ENCODE peak calls at places on chromosomes 13 and 19, in eight cellular contexts. D is transverse colon, B is esophagus squamous epithelium, L is ovary, C is spleen, X is prostate gland, M is upper lobe of left lung, E is stomach. R is an unnamed sample.

GRCh38 chr13:40508112-40508511 is 158.3 kb downstream of the FOXO1 start:
- DNase-seq in C (no peak), X (no peak), B (no peak), E (no peak), L (peak; percentile 53), D (no peak), M (no peak), R (no peak)

GRCh38 chr13:93338030-93338429 is 111.4 kb downstream of the GPC6 start:
- DNase-seq in L (no peak), B (no peak), E (no peak), X (no peak), C (no peak), M (no peak), D (no peak), R (no peak)

GRCh38 chr19:29551774-29552173 is 26.0 kb downstream of the VSTM2B start:
- DNase-seq in B (no peak), L (no peak), E (peak; percentile 1), C (no peak), X (no peak), D (no peak), M (no peak), R (no peak)

GRCh38 chr19:38335949-38336637 is 463 bp downstream of the CATSPERG start:
- DNase-seq in C (peak; percentile 98), M (peak; percentile 99), E (peak; percentile 97), L (peak; percentile 96), B (peak; percentile 78), D (peak; percentile 98), X (peak; percentile 94), R (peak; percentile 99)

GRCh38 chr13:37138917-37139316 is 33.5 kb upstream of the CSNK1A1L start:
- DNase-seq in B (no peak), E (no peak), X (no peak), L (no peak), D (no peak), C (no peak), M (no peak), R (no peak)

GRCh38 chr13:114074671-114075315 is 57.6 kb downstream of the RASA3 start:
- DNase-seq in D (no peak), E (no peak), M (peak; percentile 11), B (no peak), C (no peak), X (no peak), L (peak; percentile 9), R (no peak)

GRCh38 chr19:43936219-43936618 is 1.1 kb upstream of the ZNF45 start:
- DNase-seq in B (no peak), E (no peak), X (peak; percentile 13), D (no peak), M (no peak), L (no peak), C (no peak), R (no peak)

GRCh38 chr19:14440049-14440448 is 6.9 kb downstream of the PKN1 start:
- DNase-seq in B (peak; percentile 61), X (no peak), M (peak; percentile 89), E (peak; percentile 72), L (no peak), D (peak; percentile 79), C (peak; percentile 99), R (peak; percentile 94)

GRCh38 chr13:112244495-112245177 is 131.5 kb upstream of the SPACA7 start:
- DNase-seq in E (no peak), D (no peak), B (no peak), M (no peak), L (no peak), C (peak; percentile 58), X (no peak), R (peak; percentile 85)

GRCh38 chr19:53915000-53915399 is 5.9 kb downstream of the CACNG7 start:
- DNase-seq in C (no peak), X (no peak), L (no peak), M (no peak), B (no peak), D (no peak), E (no peak), R (no peak)

GRCh38 chr19:7500811-7501450 is 12.1 kb upstream of the PEX11G start:
- DNase-seq in D (peak; percentile 74), X (peak; percentile 60), M (no peak), E (peak; percentile 72), C (peak; percentile 87), B (no peak), L (no peak), R (no peak)

GRCh38 chr19:4929186-4929585 is 19.9 kb downstream of the UHRF1 start:
- DNase-seq in L (no peak), C (no peak), D (no peak), E (no peak), B (no peak), X (no peak), M (no peak), R (no peak)

GRCh38 chr19:53621885-53622710 is 9.7 kb upstream of the DPRX start:
- DNase-seq in C (no peak), M (peak; percentile 22), B (no peak), E (no peak), D (no peak), L (no peak), X (peak; percentile 77), R (no peak)

GRCh38 chr19:58009666-58010301 is 7.2 kb upstream of the ZNF606 start:
- DNase-seq in L (peak; percentile 83), X (peak; percentile 90), C (peak; percentile 92), D (peak; percentile 84), B (no peak), E (peak; percentile 72), M (peak; percentile 53), R (no peak)
- TF ChIP-seq POLR2A in L (peak; percentile 37), X (peak; percentile 27), C (no peak), D (peak; percentile 55), B (no peak), E (no peak), M (no peak), R (no peak)

GRCh38 chr13:21061077-21061945 is at the start of gene LATS2:
- DNase-seq in C (peak; percentile 98), M (peak; percentile 98), D (peak; percentile 96), E (peak; percentile 97), B (peak; percentile 53), X (peak; percentile 97), L (peak; percentile 98), R (peak; percentile 99)
- TF ChIP-seq CTCF in C (no peak), M (peak; percentile 38), D (peak; percentile 37), E (peak; percentile 20), B (peak; percentile 18), X (no peak), L (no peak), R (peak; percentile 84)

DNA sequence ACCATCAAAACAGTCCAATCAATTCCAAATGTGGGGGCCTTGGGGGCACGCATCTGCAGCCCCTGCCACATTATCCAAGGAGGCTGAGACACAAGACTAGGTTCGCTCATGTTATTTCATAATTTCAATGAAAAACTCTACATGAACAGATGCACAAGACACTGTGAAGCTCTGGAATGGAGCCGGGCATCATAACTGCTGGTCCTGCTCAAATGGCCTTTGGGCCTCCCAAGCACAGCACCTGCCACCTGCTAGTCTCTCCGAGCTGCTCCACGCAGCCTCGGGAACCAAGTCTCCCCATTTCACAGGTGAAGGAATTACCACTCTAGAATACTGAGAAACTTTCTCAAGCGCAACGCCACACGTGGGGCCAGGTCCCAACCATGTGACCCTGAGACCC is 16.9 kb downstream of the CARS2 start:
- DNase-seq in C (peak; percentile 30), X (no peak), B (no peak), E (no peak), L (no peak), M (no peak), D (no peak), R (no peak)
- H3K36me3 ChIP-seq in C (peaks cover 39% of the 10 kb centered on the region), X (no peaks in the 10 kb centered on the region), B (peaks cover 24% of the 10 kb centered on the region), E (peaks cover 92% of the 10 kb centered on the region), L (no peaks in the 10 kb centered on the region), M (peaks cover 2% of the 10 kb centered on the region), D (no peaks in the 10 kb centered on the region), R (peaks cover 76% of the 10 kb centered on the region)

DNA sequence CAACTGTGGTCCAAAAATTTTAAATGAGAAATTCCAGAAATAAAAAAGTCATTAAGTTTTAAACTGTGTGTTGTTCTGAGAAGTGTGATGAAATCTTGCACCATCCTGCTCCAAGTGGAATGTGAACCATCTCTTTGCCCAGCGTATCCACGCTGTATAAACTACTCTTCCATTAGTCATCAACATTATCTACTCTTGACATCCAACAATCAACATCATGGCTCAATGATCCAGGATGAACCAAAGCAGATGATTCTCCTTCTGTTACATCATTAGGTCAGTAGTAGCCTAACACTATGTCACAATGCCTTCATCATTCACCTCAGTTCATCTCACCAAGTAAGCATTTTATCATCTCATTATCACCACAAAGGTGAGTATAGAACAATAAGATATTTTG is 55.3 kb downstream of the SUCLA2 start:
- DNase-seq in B (no peak), D (no peak), X (no peak), E (no peak), C (no peak), M (no peak), L (no peak), R (no peak)
- TF ChIP-seq POLR2A in B (no peak), D (no peak), X (no peak), E (no peak), C (no peak), M (no peak), L (no peak), R (no peak)

GRCh38 chr13:101942535-101943157 is 459.2 kb downstream of the FGF14 start:
- DNase-seq in E (no peak), X (no peak), L (no peak), M (no peak), C (no peak), D (no peak), B (no peak), R (no peak)
- TF ChIP-seq CTCF in E (no peak), X (no peak), L (no peak), M (no peak), C (no peak), D (no peak), B (no peak), R (no peak)

GRCh38 chr13:30654430-30654829 is 36.7 kb downstream of the USPL1 start:
- DNase-seq in D (no peak), E (no peak), L (no peak), B (no peak), M (no peak), X (no peak), C (no peak), R (no peak)
- H3K36me3 ChIP-seq in D (peaks cover 53% of the 10 kb centered on the region), E (peaks cover 82% of the 10 kb centered on the region), L (no peaks in the 10 kb centered on the region), B (peaks cover 17% of the 10 kb centered on the region), M (peaks cover 6% of the 10 kb centered on the region), X (peaks cover 13% of the 10 kb centered on the region), C (peaks cover 50% of the 10 kb centered on the region), R (peaks cover 14% of the 10 kb centered on the region)